ENCODE peak calls at places on chromosome 9, in six cellular contexts. J, I, F, D, K and E are unnamed samples.

GRCh38 chr9:134693011-134693410 is 51.4 kb downstream of the COL5A1 start:
- DNase-seq in J (no peak), I (no peak), F (no peak), D (no peak), K (no peak), E (no peak)

GRCh38 chr9:6779417-6780241 is 21.9 kb downstream of the KDM4C start:
- DNase-seq in J (no peak), I (no peak), F (no peak), D (no peak), K (no peak), E (no peak)

GRCh38 chr9:127968717-127969383 is 11.9 kb downstream of the EEIG1 start:
- DNase-seq in J (no peak), I (no peak), F (peak), D (no peak), K (peak), E (no peak)

GRCh38 chr9:120735415-120736126 is 21.3 kb upstream of the MEGF9 start:
- DNase-seq in J (no peak), I (no peak), F (no peak), D (no peak), K (no peak), E (no peak)

GRCh38 chr9:35227283-35227682 is 65.5 kb downstream of the UNC13B start:
- DNase-seq in J (no peak), I (no peak), F (no peak), D (no peak), K (no peak), E (no peak)

GRCh38 chr9:72895122-72895521 is 57.7 kb downstream of the ALDH1A1 start:
- DNase-seq in J (no peak), I (no peak), F (no peak), D (no peak), K (no peak), E (no peak)

GRCh38 chr9:123493627-123494026 is 137.6 kb downstream of the CRB2 start:
- DNase-seq in J (no peak), I (no peak), F (no peak), D (no peak), K (no peak), E (no peak)

GRCh38 chr9:112009656-112010055 is 113.0 kb downstream of the UGCG start:
- DNase-seq in J (no peak), I (no peak), F (no peak), D (no peak), K (no peak), E (no peak)

GRCh38 chr9:29830815-29831214 is 2257.5 kb upstream of the C9orf72 start:
- DNase-seq in J (peak), I (no peak), F (peak), D (no peak), K (no peak), E (no peak)

GRCh38 chr9:74735761-74736160 is 152.0 kb downstream of the TRPM6 start:
- DNase-seq in J (no peak), I (no peak), F (no peak), D (no peak), K (no peak), E (no peak)

GRCh38 chr9:132842124-132843005 is 35.7 kb downstream of the AK8 start:
- DNase-seq in J (no peak), I (no peak), F (no peak), D (no peak), K (no peak), E (no peak)

GRCh38 chr9:128142596-128142995 is 6.7 kb upstream of the LCN2 start:
- DNase-seq in J (no peak), I (no peak), F (no peak), D (no peak), K (no peak), E (no peak)

GRCh38 chr9:89774971-89775370 is 170.2 kb downstream of the GADD45G start:
- DNase-seq in J (no peak), I (no peak), F (no peak), D (no peak), K (no peak), E (no peak)

GRCh38 chr9:112384690-112385089 is 4.8 kb downstream of the HSDL2 start:
- DNase-seq in J (no peak), I (no peak), F (no peak), D (no peak), K (no peak), E (no peak)

GRCh38 chr9:109510506-109510905 is 12.4 kb upstream of the PTPN3 start:
- DNase-seq in J (no peak), I (no peak), F (no peak), D (no peak), K (no peak), E (no peak)

GRCh38 chr9:86046080-86046636 is 53.2 kb downstream of the GOLM1 start:
- DNase-seq in J (no peak), I (no peak), F (no peak), D (no peak), K (no peak), E (no peak)

GRCh38 chr9:128175102-128175563 is 15.1 kb downstream of the BBLN start:
- DNase-seq in J (no peak), I (no peak), F (no peak), D (no peak), K (no peak), E (no peak)

GRCh38 chr9:1869843-1870242 is 145.3 kb upstream of the SMARCA2 start:
- DNase-seq in J (peak), I (peak), F (no peak), D (no peak), K (no peak), E (no peak)

GRCh38 chr9:100525563-100525962 is 52.3 kb upstream of the CAVIN4 start:
- DNase-seq in J (no peak), I (no peak), F (no peak), D (no peak), K (no peak), E (no peak)

GRCh38 chr9:18910435-18910834 is 122.6 kb downstream of the SAXO1 start:
- DNase-seq in J (no peak), I (no peak), F (no peak), D (no peak), K (no peak), E (no peak)